ENCODE peak calls at places on chromosome 2, in four cellular contexts. T is GF-D8, I is T47D, U is T follicular helper cell. W is an unnamed sample.

GRCh38 chr2:240595381-240596079 is 9.0 kb downstream of the CAPN10 start:
- DNase-seq in T (no peak), U (no peak), I (peak; percentile 24), W (no peak)

GRCh38 chr2:168892327-168892726 is 2.1 kb upstream of the SPC25 start:
- DNase-seq in U (no peak), T (no peak), I (no peak), W (no peak)

GRCh38 chr2:114068438-114068837 is 178.5 kb downstream of the ACTR3 start:
- DNase-seq in T (no peak), U (no peak), I (peak; percentile 1), W (no peak)

GRCh38 chr2:132479140-132479539 is 62.5 kb downstream of the GPR39 start:
- DNase-seq in I (peak; percentile 46), T (no peak), U (no peak), W (no peak)

GRCh38 chr2:215427585-215427984 is 8.3 kb downstream of the FN1 start:
- DNase-seq in U (no peak), T (no peak), I (no peak), W (no peak)

GRCh38 chr2:234483568-234484251 is 13.2 kb downstream of the ARL4C start:
- DNase-seq in U (peak; percentile 79), T (peak; percentile 82), I (no peak), W (no peak)

GRCh38 chr2:188675391-188676011 is 298.7 kb upstream of the COL3A1 start:
- DNase-seq in T (no peak), I (no peak), U (no peak), W (no peak)

GRCh38 chr2:166609183-166609959 is 115.3 kb upstream of the SCN7A start:
- DNase-seq in I (no peak), T (no peak), U (no peak), W (no peak)

GRCh38 chr2:233079953-233080835 is 20.1 kb downstream of the INPP5D start:
- DNase-seq in U (no peak), T (no peak), I (no peak), W (no peak)

GRCh38 chr2:1538663-1539062 is 125.4 kb downstream of the TPO start:
- DNase-seq in U (no peak), I (peak; percentile 60), T (no peak), W (no peak)

GRCh38 chr2:83462881-83463280 is 996.2 kb downstream of the SUCLG1 start:
- DNase-seq in T (no peak), U (no peak), I (peak; percentile 3), W (no peak)

GRCh38 chr2:189254268-189254883 is 74.8 kb upstream of the COL5A2 start:
- DNase-seq in I (no peak), U (no peak), T (no peak), W (no peak)

GRCh38 chr2:168550670-168551069 is 94.6 kb downstream of the CERS6 start:
- DNase-seq in T (no peak), I (no peak), U (no peak), W (no peak)

GRCh38 chr2:162233197-162233596 is 10.0 kb downstream of the FAP start:
- DNase-seq in T (no peak), U (no peak), I (no peak), W (no peak)

GRCh38 chr2:27833931-27834330 is 56.3 kb downstream of the RBKS start:
- DNase-seq in I (peak; percentile 63), T (no peak), U (no peak), W (no peak)

GRCh38 chr2:196200557-196200956 is 29.2 kb upstream of the STK17B start:
- DNase-seq in T (no peak), U (no peak), I (no peak), W (no peak)

GRCh38 chr2:7508220-7508943 is 591.2 kb downstream of the RNF144A start:
- DNase-seq in U (no peak), I (no peak), T (no peak), W (peak; percentile 27)

GRCh38 chr2:184304006-184304405 is 294.3 kb upstream of the ZNF804A start:
- DNase-seq in T (no peak), U (no peak), I (no peak), W (no peak)

GRCh38 chr2:188765522-188765921 is 208.7 kb upstream of the COL3A1 start:
- DNase-seq in U (no peak), T (no peak), I (peak; percentile 15), W (no peak)

GRCh38 chr2:222671259-222672067 is at the start of gene MOGAT1:
- DNase-seq in U (no peak), T (no peak), I (peak; percentile 44), W (no peak)

GRCh38 chr2:203453858-203454451 is 81.1 kb downstream of the RAPH1 start:
- DNase-seq in I (peak; percentile 37), U (peak; percentile 5), T (no peak), W (no peak)

GRCh38 chr2:45946023-45946422 is 294.5 kb downstream of the PRKCE start:
- DNase-seq in U (no peak), I (no peak), T (no peak), W (no peak)

GRCh38 chr2:222805591-222806304 is 55.1 kb upstream of the ACSL3 start:
- DNase-seq in U (no peak), T (no peak), I (peak; percentile 42), W (no peak)

GRCh38 chr2:204228169-204228940 is 291.8 kb downstream of the ICOS start:
- DNase-seq in T (no peak), I (no peak), U (no peak), W (no peak)

GRCh38 chr2:182379235-182379634 is 47.6 kb downstream of the PDE1A start:
- DNase-seq in T (no peak), U (no peak), I (no peak), W (no peak)

GRCh38 chr2:203975912-203976311 is 39.3 kb downstream of the ICOS start:
- DNase-seq in T (no peak), I (no peak), U (no peak), W (no peak)

W was measured in LNCaP clone FGC.